ENCODE peak calls at places on chromosomes 11 and 22, in ten cellular contexts. P, F, C, S, A, R, J, V, M and G are unnamed samples.
A peak's percentile ranks its signal among the peaks of the same experiment; 100 is the strongest.

GRCh38 chr11:118437736-118438125 is 1.4 kb downstream of the KMT2A start:
- DNase-seq in P (peak; percentile 34), F (peak; percentile 31), C (no peak), S (no peak), A (no peak), R (no peak), J (peak; percentile 37), V (peak; percentile 13), M (peak; percentile 41), G (no peak)

GRCh38 chr11:126403658-126404057 is 48.2 kb downstream of the ST3GAL4 start:
- DNase-seq in P (no peak), F (no peak), C (no peak), S (no peak), A (no peak), R (no peak), J (no peak), V (no peak), M (no peak), G (no peak)

GRCh38 chr11:78940500-78941225 is 366.0 kb upstream of the NARS2 start:
- DNase-seq in P (no peak), F (peak; percentile 55), C (no peak), S (no peak), A (no peak), R (no peak), J (no peak), V (no peak), M (peak; percentile 66), G (no peak)

GRCh38 chr11:122863704-122864326 is 18.7 kb upstream of the JHY start:
- DNase-seq in P (no peak), F (peak; percentile 47), C (no peak), S (no peak), A (peak; percentile 37), R (peak; percentile 48), J (no peak), V (peak; percentile 31), M (no peak), G (no peak)

GRCh38 chr11:70142171-70142875 is 60.8 kb upstream of the FADD start:
- DNase-seq in P (no peak), F (no peak), C (no peak), S (no peak), A (peak; percentile 50), R (no peak), J (no peak), V (no peak), M (peak; percentile 40), G (no peak)

GRCh38 chr22:48708558-48709245 is 1119.0 kb downstream of the BRD1 start:
- DNase-seq in P (no peak), F (no peak), C (no peak), S (no peak), A (no peak), R (no peak), J (no peak), V (no peak), M (no peak), G (no peak)

GRCh38 chr11:34339149-34340064 is 18.4 kb downstream of the ABTB2 start:
- DNase-seq in P (no peak), F (no peak), C (no peak), S (no peak), A (no peak), R (no peak), J (peak; percentile 15), V (no peak), M (no peak), G (no peak)

GRCh38 chr11:3215346-3216026 is 3.1 kb downstream of the MRGPRG start:
- DNase-seq in P (no peak), F (peak; percentile 38), C (no peak), S (no peak), A (no peak), R (peak; percentile 37), J (no peak), V (no peak), M (no peak), G (no peak)

GRCh38 chr11:46888636-46889035 is 29.7 kb downstream of the LRP4 start:
- DNase-seq in P (no peak), F (no peak), C (no peak), S (no peak), A (no peak), R (no peak), J (no peak), V (no peak), M (no peak), G (no peak)

GRCh38 chr11:69656536-69657455 is 15.8 kb downstream of the CCND1 start:
- DNase-seq in P (no peak), F (no peak), C (no peak), S (no peak), A (no peak), R (peak; percentile 17), J (no peak), V (no peak), M (no peak), G (no peak)

GRCh38 chr22:33350391-33350955 is 292.3 kb upstream of the SYN3 start:
- DNase-seq in P (no peak), F (no peak), C (no peak), S (no peak), A (no peak), R (no peak), J (no peak), V (no peak), M (no peak), G (no peak)

GRCh38 chr11:33942954-33943353 is 51.1 kb upstream of the LMO2 start:
- DNase-seq in P (no peak), F (no peak), C (no peak), S (no peak), A (peak; percentile 3), R (peak; percentile 54), J (peak; percentile 66), V (no peak), M (no peak), G (no peak)